ENCODE peak calls at places on chromosomes 3 and 15, in five cellular contexts. A is Caco-2; G is ovary; S is CD4-positive, CD25-positive, alpha-beta regulatory T cell; E is adrenal gland. Q is an unnamed sample.

GRCh38 chr3:12886106-12886679 is 44.8 kb upstream of the RPL32 start:
- DNase-seq in A (no peak), G (no peak), S (no peak), E (no peak), Q (no peak)

GRCh38 chr3:139427283-139428060 is 38.0 kb upstream of the COPB2 start:
- DNase-seq in A (no peak), G (peak; percentile 28), S (peak; percentile 45), E (no peak), Q (peak; percentile 72)

GRCh38 chr3:187401861-187402260 is 33.7 kb downstream of the RTP4 start:
- DNase-seq in A (no peak), G (no peak), S (no peak), E (no peak), Q (no peak)

GRCh38 chr15:68272797-68273271 is 4.7 kb upstream of the FEM1B start:
- DNase-seq in A (no peak), G (no peak), S (no peak), E (no peak), Q (no peak)

GRCh38 chr3:52350436-52350835 is 34.3 kb downstream of the DNAH1 start:
- DNase-seq in A (no peak), G (no peak), S (no peak), E (no peak), Q (no peak)

GRCh38 chr3:189325454-189325853 is 153.7 kb downstream of the TPRG1 start:
- DNase-seq in A (no peak), G (no peak), S (no peak), E (no peak), Q (no peak)

GRCh38 chr3:55191911-55192787 is 264.3 kb upstream of the LRTM1 start:
- DNase-seq in A (no peak), G (no peak), S (no peak), E (no peak), Q (no peak)

GRCh38 chr3:105579439-105579838 is 212.7 kb downstream of the ALCAM start:
- DNase-seq in A (no peak), G (no peak), S (no peak), E (no peak), Q (no peak)

GRCh38 chr15:56052389-56053045 is 59.1 kb upstream of the NEDD4 start:
- DNase-seq in A (no peak), G (no peak), S (peak; percentile 58), E (no peak), Q (no peak)

GRCh38 chr3:177598110-177598833 is 401.0 kb upstream of the TBL1XR1 start:
- DNase-seq in A (no peak), G (no peak), S (no peak), E (no peak), Q (no peak)

GRCh38 chr3:185175370-185175987 is 22.6 kb upstream of the C3orf70 start:
- DNase-seq in A (peak; percentile 79), G (peak; percentile 20), S (no peak), E (peak; percentile 61), Q (peak; percentile 54)

GRCh38 chr3:149299938-149300791 is 33.3 kb downstream of the TM4SF18 start:
- DNase-seq in A (peak; percentile 88), G (no peak), S (no peak), E (peak; percentile 62), Q (peak; percentile 35)

GRCh38 chr15:33160581-33161165 is 33.8 kb downstream of the FMN1 start:
- DNase-seq in A (no peak), G (no peak), S (no peak), E (peak; percentile 71), Q (no peak)

GRCh38 chr3:115512565-115513410 is 110.5 kb upstream of the GAP43 start:
- DNase-seq in A (no peak), G (no peak), S (peak; percentile 1), E (peak; percentile 61), Q (peak; percentile 79)

GRCh38 chr15:74272812-74273211 is 36.7 kb downstream of the CCDC33 start:
- DNase-seq in A (no peak), G (no peak), S (no peak), E (no peak), Q (no peak)

GRCh38 chr15:62428851-62429250 is 263.8 kb upstream of the C2CD4B start:
- DNase-seq in A (no peak), G (no peak), S (no peak), E (no peak), Q (no peak)

GRCh38 chr15:67110958-67111864 is 45.8 kb downstream of the SMAD3 start:
- DNase-seq in A (no peak), G (no peak), S (peak; percentile 42), E (no peak), Q (no peak)

GRCh38 chr15:63836579-63836978 is 2.8 kb upstream of the HERC1 start:
- DNase-seq in A (no peak), G (no peak), S (no peak), E (no peak), Q (no peak)

GRCh38 chr3:10824468-10824867 is 8.4 kb downstream of the SLC6A11 start:
- DNase-seq in A (no peak), G (no peak), S (no peak), E (no peak), Q (no peak)

GRCh38 chr3:135083179-135083578 is 288.1 kb downstream of the EPHB1 start:
- DNase-seq in A (no peak), G (no peak), S (no peak), E (no peak), Q (no peak)

GRCh38 chr3:120393252-120393651 is 44.1 kb upstream of the LRRC58 start:
- DNase-seq in A (no peak), G (no peak), S (no peak), E (no peak), Q (no peak)

GRCh38 chr15:20349774-20350498 is 191.7 kb downstream of the GOLGA6L6 start:
- DNase-seq in A (peak; percentile 80), G (peak; percentile 16), S (no peak), E (no peak), Q (no peak)

GRCh38 chr3:125003369-125003853 is 52.4 kb downstream of the HEG1 start:
- DNase-seq in A (peak; percentile 91), G (peak; percentile 50), S (no peak), E (peak; percentile 89), Q (peak; percentile 80)

GRCh38 chr15:40477703-40478269 is 7.0 kb downstream of the CHST14 start:
- DNase-seq in A (no peak), G (no peak), S (no peak), E (no peak), Q (no peak)

GRCh38 chr3:115623414-115623868 is at the start of gene GAP43:
- DNase-seq in A (no peak), G (peak; percentile 22), S (no peak), E (peak; percentile 62), Q (peak; percentile 53)

GRCh38 chr15:41941644-41942415 is 30.5 kb downstream of the EHD4 start:
- DNase-seq in A (no peak), G (no peak), S (no peak), E (peak; percentile 48), Q (no peak)

GRCh38 chr3:134326760-134327593 is 47.3 kb downstream of the AMOTL2 start:
- DNase-seq in A (peak; percentile 93), G (peak; percentile 69), S (no peak), E (peak; percentile 76), Q (peak; percentile 56)

DNA sequence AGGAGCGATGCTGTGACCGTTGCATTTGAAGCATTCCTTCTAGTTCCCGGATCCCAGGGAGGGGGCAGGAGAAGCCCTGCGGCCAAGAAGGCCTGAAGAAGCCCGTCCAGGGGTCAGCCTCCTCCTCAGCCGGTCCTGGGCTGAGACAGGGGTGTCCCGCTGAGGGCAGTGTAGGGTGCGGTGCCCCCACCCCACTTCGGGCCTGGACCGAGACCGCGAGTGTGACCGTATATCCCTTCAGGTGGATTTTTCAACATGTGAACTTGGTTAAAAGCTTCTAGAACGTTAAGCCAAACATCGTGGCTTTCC is 2.8 kb downstream of the OCA2 start:
- DNase-seq in A (no peak), G (no peak), S (no peak), E (no peak), Q (no peak)
- H3K27me3 ChIP-seq in A (no peaks in the 10 kb centered on the region), G (no peaks in the 10 kb centered on the region), S (peaks cover 37% of the 10 kb centered on the region), E (peaks cover 29% of the 10 kb centered on the region), Q (no peaks in the 10 kb centered on the region)

GRCh38 chr15:82648257-82649103 is 1.3 kb upstream of the CPEB1 start:
- DNase-seq in A (no peak), G (peak; percentile 26), S (no peak), E (no peak), Q (no peak)

GRCh38 chr15:82649226-82649999 is 2.2 kb upstream of the CPEB1 start:
- DNase-seq in A (no peak), G (no peak), S (no peak), E (no peak), Q (no peak)

GRCh38 chr15:82646250-82647044 is 716 bp downstream of the CPEB1 start:
- DNase-seq in A (no peak), G (peak; percentile 42), S (no peak), E (peak; percentile 69), Q (no peak)

GRCh38 chr15:82647835-82648256 is 683 bp upstream of the CPEB1 start:
- DNase-seq in A (no peak), G (no peak), S (peak; percentile 35), E (no peak), Q (peak; percentile 85)

DNA sequence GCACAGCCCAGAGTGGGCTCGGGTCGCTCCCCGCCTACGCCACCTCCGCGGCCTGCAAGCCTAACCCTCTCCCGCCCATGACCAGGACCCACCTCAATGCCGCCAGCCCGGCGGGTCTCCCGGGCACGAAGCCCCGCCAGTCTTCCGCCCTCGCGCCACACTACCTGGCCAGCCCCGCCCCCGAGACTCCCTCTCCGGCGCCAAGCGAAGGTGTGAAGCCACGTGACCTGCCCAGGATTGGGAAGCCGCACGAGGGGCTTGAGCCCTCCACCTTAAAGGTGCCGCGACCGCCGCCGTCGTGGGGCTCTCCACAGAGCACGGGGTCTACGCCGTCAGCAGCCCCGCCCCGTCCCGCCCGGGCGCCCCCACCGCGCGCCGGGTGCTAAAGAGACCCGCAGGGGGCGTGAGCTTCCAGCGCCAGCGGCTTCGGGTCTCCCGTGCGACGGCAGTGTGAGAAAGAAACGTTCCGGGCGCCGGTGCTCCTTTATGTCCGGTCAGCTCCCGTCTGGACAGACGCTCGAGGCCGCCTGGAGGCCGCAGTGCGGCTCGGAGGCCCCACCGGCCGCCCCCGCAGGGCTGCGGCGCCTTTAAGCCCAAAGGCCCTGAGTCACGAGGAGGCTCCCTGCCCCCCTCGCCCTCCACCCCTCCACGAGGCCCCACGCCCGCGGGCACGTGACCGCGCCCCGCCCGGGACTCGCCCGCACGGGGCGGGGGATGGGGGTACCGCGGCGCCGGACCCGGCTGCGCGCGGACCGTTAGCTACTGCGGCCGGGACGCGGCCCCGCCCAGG is at the start of gene CPEB1:
- DNase-seq in A (no peak), G (peak; percentile 85), S (peak; percentile 17), E (peak; percentile 75), Q (peak; percentile 76)
- H3K4me3 ChIP-seq in A (no peak within 1 kb of the TSS), G (peak within 1 kb of the TSS; percentile 50), S (no peak within 1 kb of the TSS), E (peak within 1 kb of the TSS; percentile 32), Q (peak within 1 kb of the TSS; percentile 36)

GRCh38 chr3:172179680-172180399 is 140.5 kb downstream of the FNDC3B start:
- DNase-seq in A (peak; percentile 58), G (no peak), S (no peak), E (no peak), Q (no peak)

GRCh38 chr3:172180473-172180872 is 141.1 kb downstream of the FNDC3B start:
- DNase-seq in A (no peak), G (no peak), S (no peak), E (no peak), Q (no peak)

GRCh38 chr3:172182797-172183196 is 143.4 kb downstream of the FNDC3B start:
- DNase-seq in A (no peak), G (no peak), S (no peak), E (no peak), Q (no peak)

GRCh38 chr3:172184106-172184822 is 144.9 kb downstream of the FNDC3B start:
- DNase-seq in A (no peak), G (no peak), S (no peak), E (no peak), Q (no peak)

GRCh38 chr3:172181936-172182708 is 142.7 kb downstream of the FNDC3B start:
- DNase-seq in A (no peak), G (no peak), S (no peak), E (peak; percentile 68), Q (no peak)
- H3K4me1 ChIP-seq in A (peaks cover 17% of the 10 kb centered on the region), G (peaks cover 15% of the 10 kb centered on the region), S (no peaks in the 10 kb centered on the region), E (peaks cover 40% of the 10 kb centered on the region), Q (peaks cover 2% of the 10 kb centered on the region)

GRCh38 chr15:29097971-29098370 is 171.7 kb downstream of the NSMCE3 start:
- DNase-seq in A (no peak), G (no peak), S (no peak), E (no peak), Q (no peak)
- H3K27me3 ChIP-seq in A (no peaks in the 10 kb centered on the region), G (no peaks in the 10 kb centered on the region), S (no peaks in the 10 kb centered on the region), E (no peaks in the 10 kb centered on the region), Q (no peaks in the 10 kb centered on the region)